ENCODE peak calls at places on chromosomes 12 and 14, in nine cellular contexts. V is ovary; C is lower lobe of right lung; R is IMR-90; G is body of pancreas; U is left ventricle myocardium inferior; A is heart right ventricle; N is effector memory CD4-positive, alpha-beta T cell; Z is A549. M is an unnamed sample.

GRCh38 chr12:27236498-27236897 is 7.6 kb upstream of the STK38L start:
- DNase-seq in A (no peak), R (peak; percentile 50), V (no peak), N (no peak), Z (no peak), C (no peak), G (no peak), U (no peak), M (no peak)

GRCh38 chr12:131116437-131117117 is 162.9 kb downstream of the ADGRD1 start:
- DNase-seq in U (no peak), N (no peak), Z (peak; percentile 36), V (no peak), A (no peak), G (no peak), C (peak; percentile 28), R (no peak), M (no peak)

GRCh38 chr12:94327819-94328218 is 131.8 kb downstream of the CEP83 start:
- DNase-seq in A (no peak), R (no peak), N (no peak), V (no peak), G (no peak), U (no peak), C (no peak), Z (no peak), M (peak; percentile 6)

GRCh38 chr12:93128332-93128707 is 199.2 kb upstream of the EEA1 start:
- DNase-seq in N (no peak), R (no peak), G (no peak), A (no peak), V (peak; percentile 39), U (peak; percentile 14), Z (no peak), C (peak; percentile 63), M (no peak)

GRCh38 chr12:23209793-23210192 is 584.8 kb downstream of the ETNK1 start:
- DNase-seq in A (no peak), U (no peak), N (no peak), Z (no peak), V (no peak), C (no peak), R (no peak), G (no peak), M (no peak)

GRCh38 chr12:93972411-93973208 is 175.8 kb upstream of the PLXNC1 start:
- DNase-seq in A (no peak), Z (no peak), R (peak; percentile 75), C (no peak), G (no peak), U (no peak), N (no peak), V (no peak), M (peak; percentile 96)

GRCh38 chr14:34785223-34786006 is 71.0 kb upstream of the CFL2 start:
- DNase-seq in G (no peak), C (no peak), A (no peak), N (no peak), R (no peak), Z (no peak), V (no peak), U (no peak), M (no peak)

GRCh38 chr12:71178162-71178561 is 20.4 kb upstream of the TSPAN8 start:
- DNase-seq in V (no peak), U (no peak), C (no peak), N (no peak), R (no peak), G (no peak), Z (no peak), A (no peak), M (no peak)

GRCh38 chr12:29212682-29213397 is 63.8 kb downstream of the FAR2 start:
- DNase-seq in A (peak; percentile 14), G (no peak), C (no peak), Z (no peak), U (no peak), R (no peak), N (no peak), V (no peak), M (no peak)

GRCh38 chr14:54562334-54562733 is 4.6 kb upstream of the SAMD4A start:
- DNase-seq in C (no peak), N (no peak), R (peak; percentile 57), V (no peak), G (no peak), U (no peak), A (no peak), Z (no peak), M (peak; percentile 72)

GRCh38 chr12:25675808-25676207 is 122.7 kb upstream of the LMNTD1 start:
- DNase-seq in V (no peak), Z (no peak), A (no peak), N (no peak), C (no peak), R (peak; percentile 25), U (no peak), G (no peak), M (no peak)

GRCh38 chr14:90383731-90384542 is 12.9 kb upstream of the CALM1 start:
- DNase-seq in A (peak; percentile 57), U (peak; percentile 65), Z (no peak), N (peak; percentile 47), R (peak; percentile 46), V (peak; percentile 74), G (peak; percentile 65), C (peak; percentile 75), M (peak; percentile 44)

GRCh38 chr12:107248187-107248586 is 154.8 kb upstream of the CRY1 start:
- DNase-seq in V (no peak), G (no peak), U (no peak), A (no peak), N (no peak), Z (no peak), C (no peak), R (no peak), M (no peak)

GRCh38 chr14:75340921-75341320 is 62.3 kb downstream of the FOS start:
- DNase-seq in Z (no peak), A (peak; percentile 95), N (no peak), U (peak; percentile 92), R (no peak), V (peak; percentile 42), G (peak; percentile 54), C (peak; percentile 83), M (no peak)

GRCh38 chr12:39617887-39618286 is 1.7 kb downstream of the ABCD2 start:
- DNase-seq in N (no peak), G (no peak), U (no peak), C (no peak), R (no peak), V (no peak), A (no peak), Z (no peak), M (no peak)

GRCh38 chr14:22482085-22482694 is 106.8 kb downstream of the DAD1 start:
- DNase-seq in U (no peak), A (no peak), V (no peak), R (no peak), Z (no peak), C (no peak), G (no peak), N (no peak), M (no peak)

GRCh38 chr14:80940146-80940545 is 1.4 kb downstream of the CEP128 start:
- DNase-seq in N (no peak), A (no peak), U (no peak), C (no peak), V (no peak), R (no peak), Z (no peak), G (no peak), M (no peak)

GRCh38 chr12:109840349-109841073 is 7.3 kb upstream of the TRPV4 start:
- DNase-seq in U (no peak), C (peak; percentile 54), R (no peak), Z (peak; percentile 74), G (no peak), A (no peak), N (no peak), V (no peak), M (no peak)

GRCh38 chr12:118299791-118300460 is 72.8 kb downstream of the TAOK3 start:
- DNase-seq in C (no peak), V (no peak), R (no peak), Z (no peak), U (no peak), N (no peak), A (no peak), G (no peak), M (peak; percentile 9)

GRCh38 chr12:89238593-89238992 is 113.7 kb downstream of the DUSP6 start:
- DNase-seq in R (no peak), U (peak; percentile 37), G (no peak), A (peak; percentile 60), C (no peak), Z (no peak), V (peak; percentile 28), N (no peak), M (no peak)

GRCh38 chr14:65359503-65359902 is 53.0 kb upstream of the FUT8 start:
- DNase-seq in R (peak; percentile 59), A (no peak), G (no peak), V (no peak), Z (peak; percentile 19), C (no peak), U (no peak), N (no peak), M (peak; percentile 39)
- H3K27ac ChIP-seq in R (no peak overlapping the region), A (no peak overlapping the region), G (no peak overlapping the region), V (no peak overlapping the region), Z (no peak overlapping the region), C (no peak overlapping the region), U (no peak overlapping the region), N (no peak overlapping the region), M (no peak overlapping the region)

GRCh38 chr14:102541771-102542170 is 32.2 kb upstream of the ANKRD9 start:
- DNase-seq in N (no peak), V (no peak), U (no peak), A (no peak), Z (no peak), R (no peak), C (no peak), G (no peak), M (no peak)
- H3K27ac ChIP-seq in N (no peak overlapping the region), V (no peak overlapping the region), U (no peak overlapping the region), A (no peak overlapping the region), Z (no peak overlapping the region), R (no peak overlapping the region), C (no peak overlapping the region), G (no peak overlapping the region), M (no peak overlapping the region)

DNA sequence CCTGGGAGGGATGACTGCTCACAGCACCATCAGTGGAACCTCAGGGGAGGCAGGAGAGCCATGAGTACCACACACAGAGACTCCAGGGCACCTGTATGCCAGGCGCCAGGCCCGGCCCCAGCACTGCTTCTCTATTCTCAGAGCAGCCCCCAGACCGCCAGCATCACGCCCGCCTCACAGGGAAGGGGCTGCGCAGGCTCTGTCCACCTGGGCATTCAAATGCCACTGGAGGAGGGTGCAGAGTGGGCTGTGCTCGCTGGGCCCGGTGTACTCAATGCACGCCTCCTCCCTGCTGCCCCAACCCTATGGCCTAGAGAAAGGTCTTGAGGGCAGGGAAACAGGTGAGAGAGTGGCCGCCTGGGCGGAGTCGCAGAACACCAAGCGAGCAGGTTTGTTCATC is 43.6 kb downstream of the CCDC85C start:
- DNase-seq in A (no peak), U (no peak), Z (no peak), N (no peak), C (no peak), R (no peak), V (no peak), G (no peak), M (no peak)
- H3K27ac ChIP-seq in A (peak overlapping the region; percentile 32), U (peak overlapping the region; percentile 86), Z (no peak overlapping the region), N (no peak overlapping the region), C (no peak overlapping the region), R (no peak overlapping the region), V (no peak overlapping the region), G (peak overlapping the region; percentile 88), M (no peak overlapping the region)

DNA sequence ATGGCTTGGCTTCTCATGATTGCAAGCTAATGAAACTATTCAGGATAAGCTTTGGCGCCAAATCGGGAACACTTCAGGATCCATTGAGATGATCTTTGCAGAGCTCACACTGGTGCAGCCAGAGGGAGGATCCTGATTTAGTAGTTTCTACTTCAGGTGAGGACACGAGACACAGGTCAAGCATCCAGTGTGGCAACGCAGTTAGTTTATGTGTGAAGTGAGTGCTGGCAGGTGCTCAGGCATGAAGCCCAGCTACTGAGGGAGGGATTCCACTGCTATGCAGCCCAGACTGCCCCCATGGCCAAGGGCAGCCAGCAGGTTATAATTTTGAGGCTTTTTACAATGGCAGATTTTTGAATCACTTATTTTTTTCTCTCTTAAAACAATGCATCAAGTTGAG is 113.5 kb upstream of the PCED1B start:
- DNase-seq in C (no peak), U (peak; percentile 62), N (no peak), R (no peak), V (no peak), A (peak; percentile 57), G (no peak), Z (no peak), M (no peak)
- H3K27ac ChIP-seq in C (no peak overlapping the region), U (peak overlapping the region; percentile 87), N (no peak overlapping the region), R (no peak overlapping the region), V (no peak overlapping the region), A (peak overlapping the region; percentile 71), G (peak overlapping the region; percentile 69), Z (no peak overlapping the region), M (no peak overlapping the region)